ENCODE peak calls at places on chromosomes 7 and 10, in five cellular contexts. F, K, J, Y and P are unnamed samples. For H4K20me1, the result is how much of the 10 kb centered on the place peaks cover.

GRCh38 chr7:107294182-107294581 is 125.4 kb downstream of the HBP1 start:
- DNase-seq in J (no peak), F (no peak), Y (no peak), K (no peak), P (no peak)

GRCh38 chr10:97842658-97843295 is 6.9 kb upstream of the GOLGA7B start:
- DNase-seq in F (no peak), K (no peak), J (peak), Y (no peak), P (no peak)

GRCh38 chr10:84427903-84428650 is 99.7 kb downstream of the CCSER2 start:
- DNase-seq in K (peak), Y (no peak), J (peak), F (no peak), P (no peak)

GRCh38 chr10:70145166-70145665 is 1.3 kb downstream of the TYSND1 start:
- DNase-seq in Y (peak), F (no peak), K (no peak), J (peak), P (peak)

GRCh38 chr7:2018786-2019692 is 213.7 kb downstream of the MAD1L1 start:
- DNase-seq in K (no peak), F (peak), J (peak), Y (no peak), P (peak)

GRCh38 chr7:50757703-50758390 is 24.8 kb downstream of the GRB10 start:
- DNase-seq in F (no peak), J (no peak), K (no peak), Y (no peak), P (no peak)

GRCh38 chr7:48009257-48009656 is 19.6 kb downstream of the SUN3 start:
- DNase-seq in F (no peak), Y (peak), J (no peak), K (no peak), P (no peak)

GRCh38 chr7:105454921-105455320 is 66.2 kb upstream of the SRPK2 start:
- DNase-seq in F (no peak), Y (no peak), J (no peak), K (no peak), P (peak)

DNA sequence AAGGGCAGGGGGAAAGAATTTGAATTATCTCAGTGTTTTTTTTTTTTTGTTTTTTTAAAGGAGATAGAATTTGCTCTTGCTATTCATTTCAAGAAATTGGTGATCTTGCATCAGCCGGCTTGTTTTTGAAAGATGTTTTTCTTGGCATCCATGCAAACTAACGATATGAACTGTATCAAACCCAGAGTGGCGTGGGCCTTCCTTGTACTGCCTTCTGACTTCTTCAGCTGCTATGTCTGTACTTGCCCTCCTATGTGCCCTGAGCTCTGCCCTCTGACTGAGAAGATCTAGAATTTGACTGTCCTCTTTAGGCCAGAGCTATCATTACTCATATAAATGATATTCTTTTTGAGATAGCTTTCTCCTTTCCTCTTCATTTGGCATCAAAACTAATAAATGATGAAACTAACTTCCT is 183.1 kb downstream of the EXOC4 start:
- DNase-seq in K (no peak), Y (no peak), F (no peak), J (no peak), P (peak)
- TF ChIP-seq EZH2phosphoT487 in K (no peak), Y (no peak), F (no peak), J (no peak), P (no peak)

DNA sequence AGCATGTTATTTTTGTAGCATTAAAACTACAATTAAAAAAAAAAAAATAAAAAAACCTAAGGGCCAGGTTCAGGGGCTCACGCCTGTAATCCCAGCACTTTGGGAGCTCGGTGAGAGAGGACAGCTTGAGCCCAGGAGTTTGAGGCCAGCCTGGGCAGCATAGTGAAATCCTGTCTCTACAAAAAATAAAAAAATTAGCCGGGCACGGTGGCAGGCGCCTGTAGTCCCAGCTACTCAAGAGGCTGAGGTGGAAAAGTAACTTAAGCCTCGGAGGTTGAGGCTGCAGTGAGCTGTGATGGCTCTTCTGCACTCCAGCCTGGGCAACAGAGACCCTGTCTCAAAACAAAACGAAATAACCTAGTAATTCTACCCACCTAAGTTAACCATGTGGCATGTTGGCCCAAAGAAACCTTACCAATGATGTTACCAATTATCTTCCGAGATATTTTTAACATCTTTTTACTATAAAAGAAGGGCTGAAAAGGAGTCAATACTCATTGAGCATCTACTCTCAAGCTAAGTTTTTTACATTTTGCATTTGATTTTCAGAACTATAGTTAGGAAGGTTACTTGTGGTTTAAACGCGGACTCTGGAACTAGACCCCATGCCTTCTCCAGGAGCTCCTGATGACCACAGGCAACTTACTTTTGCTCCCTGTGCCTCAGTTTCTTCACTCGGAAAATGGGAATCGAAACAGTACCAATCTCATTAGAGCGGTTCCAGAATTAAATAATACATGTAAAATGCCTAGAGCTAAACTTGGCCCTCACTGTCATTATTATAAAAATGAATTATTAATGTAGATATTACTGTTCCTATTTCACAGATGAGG is 1.4 kb downstream of the ITGB1 start:
- DNase-seq in Y (no peak), K (no peak), J (peak), F (no peak), P (no peak)
- H4K20me1 ChIP-seq in Y (under half), K (half or more), J (half or more), F (half or more), P (under half)

DNA sequence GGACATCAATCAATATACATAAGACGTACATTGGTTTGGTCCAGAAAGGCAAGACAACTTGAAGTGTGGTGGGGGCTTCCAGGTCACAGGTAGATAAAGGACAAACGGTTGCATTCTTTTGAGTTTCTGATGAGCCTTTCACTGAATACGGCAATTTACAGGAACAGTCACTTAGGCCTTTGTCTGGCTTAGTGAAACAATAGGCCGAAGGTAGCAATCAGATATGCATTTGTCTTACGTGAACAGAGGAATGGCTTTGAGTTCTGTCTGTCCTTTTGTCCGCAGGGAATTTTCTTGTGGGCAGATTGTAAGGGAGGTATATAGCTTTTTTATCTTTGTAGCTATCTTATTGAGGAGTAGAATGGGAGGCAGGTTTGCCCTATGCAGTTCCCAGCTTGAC is 10.8 kb upstream of the STN1 start:
- DNase-seq in Y (peak), F (no peak), K (no peak), J (no peak), P (no peak)
- TF ChIP-seq EZH2phosphoT487 in Y (no peak), F (no peak), K (no peak), J (no peak), P (no peak)

GRCh38 chr7:151763420-151763984 is 113.4 kb downstream of the PRKAG2 start:
- DNase-seq in J (no peak), Y (no peak), F (no peak), K (no peak), P (no peak)

GRCh38 chr7:151761256-151761655 is 115.7 kb downstream of the PRKAG2 start:
- DNase-seq in Y (no peak), J (peak), K (no peak), F (no peak), P (no peak)

GRCh38 chr7:151762501-151763245 is 114.2 kb downstream of the PRKAG2 start:
- DNase-seq in K (peak), J (no peak), Y (no peak), F (no peak), P (no peak)

GRCh38 chr7:151761957-151762356 is 115.0 kb downstream of the PRKAG2 start:
- DNase-seq in K (no peak), F (no peak), J (no peak), Y (no peak), P (no peak)

GRCh38 chr7:151764056-151764920 is 112.6 kb downstream of the PRKAG2 start:
- DNase-seq in F (no peak), Y (no peak), J (no peak), K (no peak), P (no peak)
- H4K20me1 ChIP-seq in F (under half), Y (under half), J (under half), K (under half), P (under half)

DNA sequence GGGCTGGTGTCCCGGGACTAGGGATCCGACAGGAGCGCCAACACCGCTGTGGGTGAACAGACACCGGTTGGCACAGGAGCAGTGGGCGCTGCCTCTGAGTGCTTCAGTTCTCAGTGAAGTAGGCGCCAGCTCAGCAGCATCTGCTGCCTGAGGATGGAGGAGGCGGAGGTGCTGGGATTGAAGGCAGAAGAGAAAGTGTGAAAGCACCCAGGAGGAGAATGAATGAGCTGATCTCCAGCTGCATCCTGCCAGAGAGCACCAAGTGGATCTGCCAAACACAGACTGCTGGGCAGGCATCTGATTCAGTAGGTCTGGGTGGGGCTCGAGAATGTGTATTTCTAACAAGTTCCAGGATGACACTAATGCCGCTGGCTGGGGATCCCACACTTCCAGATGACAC is 74.5 kb downstream of the LANCL2 start:
- DNase-seq in F (no peak), J (peak), Y (no peak), K (no peak), P (peak)
- TF ChIP-seq EZH2phosphoT487 in F (no peak), J (no peak), Y (no peak), K (no peak), P (no peak)

GRCh38 chr7:101823596-101823995 is 6.2 kb downstream of the CUX1 start:
- DNase-seq in J (no peak), Y (no peak), K (no peak), F (no peak), P (no peak)

GRCh38 chr7:101820703-101821102 is 3.3 kb downstream of the CUX1 start:
- DNase-seq in Y (no peak), J (no peak), K (peak), F (no peak), P (peak)

GRCh38 chr7:101824440-101824839 is 7.0 kb downstream of the CUX1 start:
- DNase-seq in Y (no peak), J (no peak), F (no peak), K (no peak), P (no peak)

GRCh38 chr7:101819913-101820522 is 2.6 kb downstream of the CUX1 start:
- DNase-seq in Y (no peak), J (no peak), K (no peak), F (no peak), P (no peak)

DNA sequence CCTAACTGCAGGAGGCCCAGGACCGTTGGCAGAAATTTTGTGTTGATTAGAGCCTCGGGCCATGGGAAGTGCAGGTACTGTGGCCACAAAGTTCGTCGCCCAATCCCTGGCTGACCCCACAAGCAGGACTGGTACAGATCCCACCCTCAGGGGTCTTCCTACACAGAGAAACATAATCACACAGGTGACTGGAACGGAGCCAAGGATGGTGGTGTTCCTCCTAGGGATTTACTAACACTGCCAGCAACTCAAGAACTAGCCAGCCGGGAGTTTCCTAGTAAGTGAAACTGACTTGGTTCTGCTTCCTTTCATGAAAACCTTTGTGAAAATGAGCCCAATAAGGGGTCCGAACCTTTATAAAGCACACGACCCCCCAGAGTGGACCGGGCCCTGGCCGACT is 5.7 kb downstream of the CUX1 start:
- DNase-seq in J (no peak), Y (no peak), F (no peak), K (no peak), P (no peak)
- H4K20me1 ChIP-seq in J (under half), Y (half or more), F (half or more), K (half or more), P (under half)

DNA sequence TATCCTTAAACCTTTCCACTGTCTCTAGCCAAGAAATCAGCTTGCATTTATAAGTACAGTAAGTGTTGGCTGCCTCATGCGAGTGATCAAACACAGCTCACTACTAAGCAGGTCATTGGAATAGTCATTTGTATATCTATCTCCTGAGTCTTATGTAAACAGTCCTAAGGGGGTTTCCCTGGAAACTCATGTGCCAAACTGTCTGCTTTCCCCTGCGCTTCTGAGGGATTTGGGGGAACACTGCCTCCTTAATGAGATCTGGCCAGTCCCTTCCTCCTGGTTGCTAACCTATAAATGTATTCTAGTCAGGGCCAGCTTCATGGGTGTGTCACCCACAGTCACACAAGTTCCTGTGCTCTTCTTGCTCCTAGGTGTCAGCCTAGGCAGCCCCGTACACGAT is 133.1 kb downstream of the CD36 start:
- DNase-seq in J (no peak), F (peak), K (no peak), Y (peak), P (no peak)
- TF ChIP-seq EZH2phosphoT487 in J (no peak), F (no peak), K (no peak), Y (no peak), P (no peak)

DNA sequence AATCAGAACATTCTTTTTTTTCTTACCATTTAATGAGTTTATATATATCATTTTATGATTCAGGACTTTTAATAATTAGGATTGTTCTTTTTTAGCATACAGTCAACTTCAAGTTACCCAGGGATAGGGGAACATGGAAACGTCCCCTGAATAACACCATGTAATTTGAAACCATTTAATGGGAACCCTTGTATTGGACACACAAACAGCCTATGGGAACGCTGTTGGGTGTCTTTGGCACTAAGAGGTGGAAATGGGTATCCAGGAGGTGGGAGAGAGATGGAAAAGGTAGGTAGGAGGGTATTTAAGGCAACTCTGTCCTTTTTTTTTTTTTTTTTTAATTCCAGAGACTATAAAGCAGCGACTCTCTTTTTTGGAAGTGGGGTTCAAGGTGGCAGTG is 2.6 kb downstream of the LUC7L2 start:
- DNase-seq in Y (peak), J (no peak), F (no peak), K (peak), P (no peak)
- H4K20me1 ChIP-seq in Y (under half), J (half or more), F (half or more), K (half or more), P (under half)

GRCh38 chr7:40646717-40647116 is 511.9 kb downstream of the SUGCT start:
- DNase-seq in F (no peak), J (no peak), Y (no peak), K (no peak), P (no peak)
- TF ChIP-seq EZH2phosphoT487 in F (no peak), J (no peak), Y (no peak), K (no peak), P (no peak)

GRCh38 chr10:43396928-43397624 is 11.9 kb downstream of the HNRNPF start:
- DNase-seq in K (peak), J (peak), Y (peak), F (peak), P (peak)

GRCh38 chr10:43393606-43394360 is 15.2 kb downstream of the HNRNPF start:
- DNase-seq in J (no peak), K (no peak), F (no peak), Y (no peak), P (no peak)

GRCh38 chr10:43396061-43396927 is 12.7 kb downstream of the HNRNPF start:
- DNase-seq in F (peak), J (peak), K (peak), Y (peak), P (peak)

GRCh38 chr10:43394868-43395267 is 14.1 kb downstream of the HNRNPF start:
- DNase-seq in K (no peak), J (no peak), F (no peak), Y (no peak), P (no peak)

DNA sequence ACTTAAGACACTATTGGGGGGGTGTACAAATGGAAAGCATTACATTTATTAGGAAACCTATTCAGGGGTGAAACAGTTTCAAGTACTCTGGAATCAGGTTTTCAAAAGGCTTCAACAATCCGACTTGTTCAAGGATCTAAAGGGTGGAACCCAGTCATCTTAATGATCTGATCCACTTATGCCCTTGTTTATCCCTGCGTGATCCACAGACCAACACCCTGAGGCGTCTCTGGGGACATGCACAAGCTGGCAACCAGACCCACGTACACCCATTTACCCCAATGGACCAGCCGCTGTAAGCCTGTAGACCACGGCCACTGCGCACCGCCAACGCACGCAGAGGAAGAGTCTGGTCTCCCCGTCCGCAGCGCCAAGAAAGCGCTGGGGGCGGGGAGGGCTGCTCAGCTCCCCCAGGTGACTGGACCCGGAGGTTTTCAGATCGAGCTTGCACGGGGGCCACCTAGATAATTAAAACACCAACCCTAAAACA is 13.4 kb downstream of the HNRNPF start:
- DNase-seq in Y (peak), J (no peak), F (peak), K (no peak), P (peak)
- H4K20me1 ChIP-seq in Y (half or more), J (half or more), F (half or more), K (half or more), P (under half)